ENCODE peak calls at places on chromosomes 7 and 10, in five cellular contexts. I is stimulated activated naive CD8-positive, alpha-beta T cell treated with anti-CD3 and anti-CD28 coated beads, Interleukin-15, Interleukin-2, amounts not matched to agents 100 U/mL and 50 U/mL, for 24 hours; J is gastrocnemius medialis; W is CD8-positive, alpha-beta memory T cell; Y is COLO829. T is an unnamed sample.
A peak's percentile ranks its signal among the peaks of the same experiment; 100 is the strongest.

GRCh38 chr10:59229451-59229850 is 53.0 kb downstream of the PHYHIPL start:
- DNase-seq in W (no peak), Y (no peak), J (no peak), I (no peak), T (no peak)

GRCh38 chr7:23422904-23423303 is 47.4 kb downstream of the IGF2BP3 start:
- DNase-seq in Y (no peak), J (no peak), I (no peak), W (no peak), T (no peak)

GRCh38 chr7:141381794-141382453 is 169.3 kb upstream of the AGK start:
- DNase-seq in W (no peak), I (no peak), J (no peak), Y (no peak), T (no peak)

GRCh38 chr10:58824396-58824795 is 311.7 kb downstream of the BICC1 start:
- DNase-seq in I (no peak), W (no peak), J (no peak), Y (no peak), T (no peak)

GRCh38 chr10:93199221-93199681 is 125.6 kb downstream of the CYP26A1 start:
- DNase-seq in J (peak; percentile 64), W (no peak), I (no peak), Y (peak; percentile 28), T (no peak)

GRCh38 chr7:111025013-111025412 is 65.9 kb upstream of the LRRN3 start:
- DNase-seq in I (no peak), Y (no peak), W (no peak), J (no peak), T (peak; percentile 33)

GRCh38 chr10:72088879-72089585 is 681 bp upstream of the SPOCK2 start:
- DNase-seq in Y (no peak), I (peak; percentile 66), J (peak; percentile 64), W (no peak), T (peak; percentile 59)

GRCh38 chr7:124940306-124940705 is 10.7 kb upstream of the POT1 start:
- DNase-seq in Y (no peak), W (no peak), J (no peak), I (no peak), T (no peak)

GRCh38 chr7:35019801-35020200 is 17.5 kb downstream of the DPY19L1 start:
- DNase-seq in I (no peak), Y (no peak), W (no peak), J (no peak), T (no peak)

GRCh38 chr10:100766693-100767427 is 21.5 kb downstream of the PAX2 start:
- DNase-seq in J (no peak), Y (no peak), I (no peak), W (no peak), T (no peak)

GRCh38 chr7:77550586-77550985 is 13.5 kb downstream of the PTPN12 start:
- DNase-seq in W (no peak), J (no peak), I (no peak), Y (no peak), T (no peak)